ENCODE peak calls at places on chromosomes 1 and 21, in nine cellular contexts. P is stimulated activated naive B cell treated with anti-CD40 and anti-IgM and Interleukin-4, amounts not matched to agents 10 μg/mL and 1 μg/mL and 100 μg/mL, for 72 hours; U is D341Med; L is adrenal gland; F is NCI-H2107; H is HS-5; W is RWPE1; C is CD4-positive, alpha-beta T cell; R is A549. M is an unnamed sample.

GRCh38 chr1:223860051-223860559 is 14.4 kb upstream of the TP53BP2 start:
- DNase-seq in W (no peak), F (no peak), P (no peak), L (no peak), C (no peak), R (no peak), U (no peak), H (no peak), M (no peak)

GRCh38 chr1:3415260-3415952 is 39.1 kb upstream of the ARHGEF16 start:
- DNase-seq in H (no peak), L (no peak), U (no peak), W (no peak), F (no peak), P (no peak), C (no peak), R (no peak), M (no peak)

GRCh38 chr1:88741413-88741812 is 57.3 kb downstream of the PKN2 start:
- DNase-seq in U (no peak), F (no peak), P (no peak), R (no peak), W (peak; percentile 20), L (no peak), C (no peak), H (peak; percentile 39), M (no peak)

GRCh38 chr1:182795563-182796228 is 6.1 kb downstream of the NPL start:
- DNase-seq in W (no peak), C (no peak), H (no peak), R (peak; percentile 68), L (peak; percentile 20), F (no peak), P (no peak), U (no peak), M (no peak)

GRCh38 chr1:183989078-183989577 is 48.4 kb downstream of the COLGALT2 start:
- DNase-seq in F (no peak), H (peak; percentile 63), L (peak; percentile 5), P (peak; percentile 53), C (no peak), R (no peak), W (peak; percentile 5), U (no peak), M (peak; percentile 66)

GRCh38 chr21:23950344-23950743 is 1656.9 kb downstream of the MRPL39 start:
- DNase-seq in R (no peak), U (no peak), P (no peak), H (no peak), C (no peak), L (no peak), F (no peak), W (no peak), M (no peak)

GRCh38 chr21:15667010-15667409 is 62.8 kb upstream of the USP25 start:
- DNase-seq in C (no peak), R (peak; percentile 13), U (no peak), F (no peak), L (no peak), P (no peak), W (peak; percentile 74), H (peak; percentile 67), M (no peak)

GRCh38 chr1:68495532-68495931 is 1.4 kb downstream of the DEPDC1 start:
- DNase-seq in H (no peak), F (no peak), R (no peak), L (no peak), U (no peak), W (no peak), C (no peak), P (no peak), M (no peak)

GRCh38 chr1:85202864-85203255 is 2.0 kb upstream of the SYDE2 start:
- DNase-seq in C (no peak), F (no peak), W (no peak), L (no peak), U (no peak), H (no peak), R (no peak), P (no peak), M (no peak)

GRCh38 chr21:44333701-44334636 is 5.2 kb downstream of the CFAP410 start:
- DNase-seq in U (no peak), P (no peak), H (no peak), L (no peak), R (no peak), F (no peak), W (no peak), C (no peak), M (no peak)

GRCh38 chr1:201714542-201715276 is 114.2 kb upstream of the IPO9 start:
- DNase-seq in U (no peak), W (peak; percentile 99), L (peak; percentile 88), F (no peak), H (peak; percentile 98), P (no peak), R (peak; percentile 97), C (no peak), M (no peak)